ENCODE peak calls at places on chromosomes 5 and 9, in four cellular contexts. M, S, C and N are unnamed samples. For H3K9me3, the result is how much of the 10 kb centered on the place peaks cover.

GRCh38 chr9:105842023-105842644 is 147.8 kb downstream of the TMEM38B start:
- DNase-seq in M (peak), S (no peak), C (no peak), N (no peak)

GRCh38 chr5:1391691-1392090 is 46.8 kb upstream of the CLPTM1L start:
- DNase-seq in M (no peak), S (no peak), C (no peak), N (no peak)

GRCh38 chr9:92147030-92147853 is 32.0 kb upstream of the SPTLC1 start:
- DNase-seq in M (peak), S (no peak), C (no peak), N (peak)

GRCh38 chr5:158895573-158895972 is 204.1 kb downstream of the EBF1 start:
- DNase-seq in M (no peak), S (no peak), C (no peak), N (no peak)

GRCh38 chr5:126450388-126450787 is 27.2 kb downstream of the GRAMD2B start:
- DNase-seq in M (no peak), S (no peak), C (no peak), N (no peak)

GRCh38 chr5:53100606-53101005 is 9.0 kb downstream of the MOCS2 start:
- DNase-seq in M (no peak), S (no peak), C (no peak), N (no peak)

GRCh38 chr9:17509151-17509550 is 69.7 kb upstream of the SH3GL2 start:
- DNase-seq in M (no peak), S (no peak), C (no peak), N (no peak)

GRCh38 chr9:36731576-36731975 is 158.9 kb downstream of the MELK start:
- DNase-seq in M (no peak), S (no peak), C (no peak), N (no peak)

GRCh38 chr9:27033815-27034403 is 28.4 kb upstream of the LRRC19 start:
- DNase-seq in M (peak), S (peak), C (peak), N (no peak)

GRCh38 chr5:159121061-159121460 is 21.3 kb upstream of the EBF1 start:
- DNase-seq in M (no peak), S (no peak), C (no peak), N (no peak)

DNA sequence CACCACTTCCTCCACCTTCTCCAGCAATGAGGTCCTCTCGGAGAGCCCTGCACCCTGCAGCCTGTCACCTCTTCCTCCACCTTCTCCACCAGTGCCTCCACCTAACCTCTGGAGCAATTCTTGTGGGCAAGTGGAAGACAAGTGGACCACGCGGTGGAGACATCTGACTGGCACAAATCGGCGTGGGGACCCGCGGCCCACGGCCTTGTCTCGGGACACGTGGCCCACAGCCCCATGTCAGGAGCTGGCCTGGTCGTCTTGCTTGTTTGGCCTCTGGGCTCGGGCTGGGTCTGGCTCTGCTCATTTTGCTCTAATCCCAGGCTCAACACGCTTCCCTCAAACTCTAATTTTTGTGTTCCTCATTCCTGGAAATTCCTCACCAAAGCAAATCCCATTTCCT is 393.1 kb upstream of the IRX1 start:
- DNase-seq in M (no peak), S (no peak), C (no peak), N (no peak)
- H3K9me3 ChIP-seq in M (under half), S (under half), C (under half), N (under half)

DNA sequence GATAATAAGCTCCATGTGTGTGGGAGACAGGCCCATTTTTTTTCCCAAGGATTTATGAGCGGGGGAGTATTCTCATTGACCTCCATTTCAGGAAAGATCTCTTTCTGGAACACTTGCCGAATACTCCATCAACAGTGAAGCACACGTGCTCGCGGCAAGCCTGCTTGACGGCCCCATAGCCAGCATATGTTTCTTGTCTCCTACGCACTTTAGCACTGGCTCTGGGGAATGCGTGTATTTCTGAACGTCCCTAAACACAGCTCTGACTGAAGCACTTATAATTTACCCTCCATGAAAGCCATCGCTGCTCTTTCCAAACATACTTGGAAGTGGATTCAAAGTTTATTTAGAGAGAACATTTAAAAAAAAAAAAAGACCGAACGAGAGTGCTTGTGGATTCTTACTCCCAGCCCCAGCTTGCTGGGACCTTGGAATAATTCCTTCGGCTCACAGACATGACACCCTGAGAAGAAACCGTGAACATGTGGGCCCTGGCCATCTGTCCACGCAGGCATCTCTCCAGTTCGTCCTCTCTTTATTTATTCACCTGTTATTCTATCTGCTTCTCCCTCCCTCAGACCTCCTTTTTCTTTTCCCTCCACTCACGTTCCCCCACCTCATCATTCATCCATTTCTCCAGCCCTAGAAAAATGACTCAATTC is 93.6 kb upstream of the PHYKPL start:
- DNase-seq in M (no peak), S (no peak), C (no peak), N (peak)
- H3K9me3 ChIP-seq in M (under half), S (under half), C (under half), N (under half)

DNA sequence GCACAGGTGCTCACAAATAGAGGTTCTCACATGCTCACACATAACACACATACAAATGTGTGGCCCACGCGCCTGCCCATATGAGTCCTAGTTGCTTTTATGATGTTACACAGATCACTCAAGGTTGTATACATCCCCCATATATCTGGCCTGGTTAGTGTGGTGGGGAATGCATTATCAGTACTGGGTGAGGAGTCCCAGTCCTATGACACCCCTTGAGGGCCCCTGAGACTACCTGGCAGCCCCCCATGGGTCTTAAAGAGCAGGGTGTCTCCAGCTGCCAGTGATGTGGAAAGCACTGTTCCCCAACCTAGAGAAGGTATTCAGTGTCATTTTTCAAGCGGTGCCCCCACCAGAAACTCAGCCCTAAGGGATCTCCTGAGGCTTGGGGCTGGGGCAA is 2.8 kb upstream of the HAND1 start:
- DNase-seq in M (no peak), S (no peak), C (no peak), N (no peak)
- H3K9me3 ChIP-seq in M (under half), S (under half), C (under half), N (under half)

DNA sequence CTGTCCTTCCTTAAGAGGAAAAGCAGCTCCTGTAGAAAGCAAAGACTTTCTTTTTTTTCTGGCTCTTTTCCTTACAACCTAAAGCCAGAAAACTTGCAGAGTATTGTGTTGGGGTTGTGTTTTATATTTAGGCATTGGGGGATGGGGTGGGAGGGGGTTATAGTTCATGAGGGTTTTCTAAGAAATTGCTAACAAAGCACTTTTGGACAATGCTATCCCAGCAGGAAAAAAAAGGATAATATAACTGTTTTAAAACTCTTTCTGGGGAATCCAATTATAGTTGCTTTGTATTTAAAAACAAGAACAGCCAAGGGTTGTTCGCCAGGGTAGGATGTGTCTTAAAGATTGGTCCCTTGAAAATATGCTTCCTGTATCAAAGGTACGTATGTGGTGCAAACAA is 42.3 kb downstream of the NR4A3 start:
- DNase-seq in M (no peak), S (no peak), C (no peak), N (no peak)
- H3K9me3 ChIP-seq in M (under half), S (under half), C (under half), N (under half)